ENCODE peak calls at places on chromosomes 2 and 18, in five cellular contexts. One of them, this sample, is unnamed.

GRCh38 chr2:164917296-164917903 is 37.9 kb downstream of the SLC38A11 start:
- DNase-seq in CD8-positive, alpha-beta T cell: no peak
- DNase-seq in AG04450: no peak
- DNase-seq in HCT116: peak; percentile 40
- DNase-seq in adrenal gland: peak; percentile 67
- DNase-seq in this sample: no peak

GRCh38 chr2:230219419-230220331 is at the start of gene SP110:
- DNase-seq in HCT116: peak; percentile 31
- DNase-seq in CD8-positive, alpha-beta T cell: peak; percentile 69
- DNase-seq in adrenal gland: peak; percentile 84
- DNase-seq in AG04450: peak; percentile 69
- DNase-seq in this sample: peak; percentile 79

GRCh38 chr18:22378672-22379282 is 38.9 kb downstream of the CTAGE1 start:
- DNase-seq in AG04450: no peak
- DNase-seq in adrenal gland: peak; percentile 74
- DNase-seq in HCT116: peak; percentile 39
- DNase-seq in CD8-positive, alpha-beta T cell: no peak
- DNase-seq in this sample: no peak

GRCh38 chr2:11967946-11968465 is 221.6 kb downstream of the LPIN1 start:
- DNase-seq in CD8-positive, alpha-beta T cell: no peak
- DNase-seq in HCT116: no peak
- DNase-seq in adrenal gland: peak; percentile 76
- DNase-seq in AG04450: no peak
- DNase-seq in this sample: no peak

GRCh38 chr2:191038241-191038725 is 24.3 kb upstream of the STAT1 start:
- DNase-seq in CD8-positive, alpha-beta T cell: no peak
- DNase-seq in AG04450: no peak
- DNase-seq in HCT116: no peak
- DNase-seq in adrenal gland: no peak
- DNase-seq in this sample: peak; percentile 89

GRCh38 chr2:11976090-11976489 is 229.7 kb downstream of the LPIN1 start:
- DNase-seq in CD8-positive, alpha-beta T cell: no peak
- DNase-seq in AG04450: no peak
- DNase-seq in adrenal gland: no peak
- DNase-seq in HCT116: no peak
- DNase-seq in this sample: no peak

GRCh38 chr2:124325667-124326425 is 300.8 kb downstream of the CNTNAP5 start:
- DNase-seq in CD8-positive, alpha-beta T cell: no peak
- DNase-seq in AG04450: no peak
- DNase-seq in HCT116: no peak
- DNase-seq in adrenal gland: no peak
- DNase-seq in this sample: no peak

GRCh38 chr18:37769846-37770245 is 204.2 kb upstream of the CELF4 start:
- DNase-seq in AG04450: no peak
- DNase-seq in CD8-positive, alpha-beta T cell: no peak
- DNase-seq in HCT116: no peak
- DNase-seq in adrenal gland: no peak
- DNase-seq in this sample: no peak

GRCh38 chr2:200319587-200320337 is 13.3 kb downstream of the SPATS2L start:
- DNase-seq in HCT116: no peak
- DNase-seq in AG04450: no peak
- DNase-seq in CD8-positive, alpha-beta T cell: no peak
- DNase-seq in adrenal gland: no peak
- DNase-seq in this sample: no peak

GRCh38 chr18:44841221-44841620 is 160.5 kb downstream of the SETBP1 start:
- DNase-seq in HCT116: no peak
- DNase-seq in adrenal gland: no peak
- DNase-seq in CD8-positive, alpha-beta T cell: no peak
- DNase-seq in AG04450: no peak
- DNase-seq in this sample: no peak

GRCh38 chr2:204170419-204170818 is 233.9 kb downstream of the ICOS start:
- DNase-seq in CD8-positive, alpha-beta T cell: no peak
- DNase-seq in HCT116: no peak
- DNase-seq in AG04450: no peak
- DNase-seq in adrenal gland: no peak
- DNase-seq in this sample: no peak

GRCh38 chr18:24009651-24010333 is 4.8 kb upstream of the TTC39C start:
- DNase-seq in HCT116: no peak
- DNase-seq in CD8-positive, alpha-beta T cell: no peak
- DNase-seq in AG04450: no peak
- DNase-seq in adrenal gland: no peak
- DNase-seq in this sample: no peak

GRCh38 chr2:128315829-128316776 is 2.6 kb downstream of the HS6ST1 start:
- DNase-seq in AG04450: no peak
- DNase-seq in CD8-positive, alpha-beta T cell: no peak
- DNase-seq in adrenal gland: no peak
- DNase-seq in HCT116: no peak
- DNase-seq in this sample: no peak

GRCh38 chr18:62450175-62450545 is 72.7 kb upstream of the ZCCHC2 start:
- DNase-seq in adrenal gland: no peak
- DNase-seq in AG04450: no peak
- DNase-seq in CD8-positive, alpha-beta T cell: no peak
- DNase-seq in HCT116: no peak
- DNase-seq in this sample: no peak

GRCh38 chr2:112768432-112768831 is 4.0 kb upstream of the CKAP2L start:
- DNase-seq in CD8-positive, alpha-beta T cell: no peak
- DNase-seq in AG04450: no peak
- DNase-seq in adrenal gland: no peak
- DNase-seq in HCT116: no peak
- DNase-seq in this sample: peak; percentile 18

GRCh38 chr2:191230174-191230573 is 15.0 kb upstream of the MYO1B start:
- DNase-seq in CD8-positive, alpha-beta T cell: no peak
- DNase-seq in HCT116: no peak
- DNase-seq in AG04450: no peak
- DNase-seq in adrenal gland: no peak
- DNase-seq in this sample: no peak

GRCh38 chr2:86225581-86225980 is 26.3 kb downstream of the MRPL35 start:
- DNase-seq in adrenal gland: peak; percentile 48
- DNase-seq in AG04450: no peak
- DNase-seq in CD8-positive, alpha-beta T cell: peak; percentile 23
- DNase-seq in HCT116: no peak
- DNase-seq in this sample: no peak

GRCh38 chr2:136116813-136117390 is 1.0 kb downstream of the CXCR4 start:
- DNase-seq in HCT116: no peak
- DNase-seq in CD8-positive, alpha-beta T cell: no peak
- DNase-seq in AG04450: no peak
- DNase-seq in adrenal gland: peak; percentile 37
- DNase-seq in this sample: no peak

GRCh38 chr2:199339826-199340605 is 117.7 kb downstream of the SATB2 start:
- DNase-seq in CD8-positive, alpha-beta T cell: no peak
- DNase-seq in HCT116: no peak
- DNase-seq in adrenal gland: no peak
- DNase-seq in AG04450: no peak
- DNase-seq in this sample: peak; percentile 58

GRCh38 chr18:6951336-6952090 is 166.1 kb downstream of the LAMA1 start:
- DNase-seq in AG04450: no peak
- DNase-seq in HCT116: no peak
- DNase-seq in CD8-positive, alpha-beta T cell: no peak
- DNase-seq in adrenal gland: no peak
- DNase-seq in this sample: no peak

GRCh38 chr2:230666446-230666845 is 46.2 kb upstream of the CAB39 start:
- DNase-seq in HCT116: no peak
- DNase-seq in adrenal gland: no peak
- DNase-seq in AG04450: no peak
- DNase-seq in CD8-positive, alpha-beta T cell: no peak
- DNase-seq in this sample: no peak

GRCh38 chr2:166917433-166917832 is 29.2 kb downstream of the XIRP2 start:
- DNase-seq in HCT116: no peak
- DNase-seq in AG04450: no peak
- DNase-seq in CD8-positive, alpha-beta T cell: no peak
- DNase-seq in adrenal gland: no peak
- DNase-seq in this sample: no peak

GRCh38 chr18:49500136-49500921 is 13.3 kb upstream of the C18orf32 start:
- DNase-seq in adrenal gland: no peak
- DNase-seq in CD8-positive, alpha-beta T cell: no peak
- DNase-seq in AG04450: no peak
- DNase-seq in HCT116: no peak
- DNase-seq in this sample: no peak

GRCh38 chr2:140698736-140699135 is 1432.1 kb downstream of the LRP1B start:
- DNase-seq in adrenal gland: no peak
- DNase-seq in HCT116: no peak
- DNase-seq in AG04450: no peak
- DNase-seq in CD8-positive, alpha-beta T cell: no peak
- DNase-seq in this sample: no peak

GRCh38 chr2:23518481-23519333 is 133.7 kb downstream of the KLHL29 start:
- DNase-seq in HCT116: no peak
- DNase-seq in CD8-positive, alpha-beta T cell: no peak
- DNase-seq in AG04450: no peak
- DNase-seq in adrenal gland: no peak
- DNase-seq in this sample: no peak

GRCh38 chr2:235170536-235171510 is 219.0 kb downstream of the SH3BP4 start:
- DNase-seq in AG04450: peak; percentile 13
- DNase-seq in CD8-positive, alpha-beta T cell: no peak
- DNase-seq in HCT116: peak; percentile 56
- DNase-seq in adrenal gland: no peak
- DNase-seq in this sample: peak; percentile 46

GRCh38 chr2:73838889-73839539 is 10.3 kb downstream of the STAMBP start:
- DNase-seq in AG04450: no peak
- DNase-seq in HCT116: no peak
- DNase-seq in CD8-positive, alpha-beta T cell: no peak
- DNase-seq in adrenal gland: no peak
- DNase-seq in this sample: no peak

GRCh38 chr2:144606756-144607498 is 87.0 kb upstream of the ZEB2 start:
- DNase-seq in HCT116: no peak
- DNase-seq in adrenal gland: no peak
- DNase-seq in CD8-positive, alpha-beta T cell: no peak
- DNase-seq in AG04450: no peak
- DNase-seq in this sample: no peak

GRCh38 chr2:144605232-144605631 is 85.3 kb upstream of the ZEB2 start:
- DNase-seq in CD8-positive, alpha-beta T cell: no peak
- DNase-seq in adrenal gland: no peak
- DNase-seq in AG04450: no peak
- DNase-seq in HCT116: no peak
- DNase-seq in this sample: no peak

GRCh38 chr2:144603334-144603733 is 83.4 kb upstream of the ZEB2 start:
- DNase-seq in HCT116: no peak
- DNase-seq in adrenal gland: no peak
- DNase-seq in AG04450: no peak
- DNase-seq in CD8-positive, alpha-beta T cell: no peak
- DNase-seq in this sample: no peak

DNA sequence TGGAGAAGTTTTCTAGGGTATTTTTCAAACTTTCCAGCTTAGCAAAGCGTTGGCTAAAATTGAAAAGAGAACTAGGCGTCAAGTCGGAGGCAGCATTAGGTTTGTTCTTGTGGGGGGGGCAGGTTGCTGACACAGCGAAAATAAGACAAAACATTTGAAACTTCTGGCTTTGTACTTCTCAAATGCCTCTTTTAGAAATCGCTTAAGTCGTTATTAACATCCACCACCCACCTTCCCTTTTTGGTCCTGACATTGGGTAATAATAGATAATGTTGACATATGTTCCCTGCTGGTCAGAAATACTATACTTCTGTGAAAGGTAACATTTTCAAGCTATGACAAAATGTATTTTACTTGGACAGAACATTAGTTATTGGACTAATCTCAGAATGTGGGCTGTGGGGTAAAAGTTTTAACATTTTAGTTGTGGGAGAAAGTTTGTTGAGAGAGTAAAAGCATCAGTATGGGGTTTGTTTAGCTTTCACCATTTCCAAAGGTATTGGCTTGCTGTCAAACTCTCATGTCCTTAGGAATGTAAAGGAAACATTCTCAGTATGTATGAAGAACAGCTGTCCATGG is 88.1 kb upstream of the ZEB2 start:
- DNase-seq in HCT116: no peak
- DNase-seq in adrenal gland: peak; percentile 30
- DNase-seq in AG04450: peak; percentile 52
- DNase-seq in CD8-positive, alpha-beta T cell: no peak
- DNase-seq in this sample: no peak
- TF ChIP-seq CTCF in HCT116: no peak
- TF ChIP-seq CTCF in adrenal gland: no peak
- TF ChIP-seq CTCF in AG04450: no peak
- TF ChIP-seq CTCF in CD8-positive, alpha-beta T cell: no peak
- TF ChIP-seq CTCF in this sample: no peak

DNA sequence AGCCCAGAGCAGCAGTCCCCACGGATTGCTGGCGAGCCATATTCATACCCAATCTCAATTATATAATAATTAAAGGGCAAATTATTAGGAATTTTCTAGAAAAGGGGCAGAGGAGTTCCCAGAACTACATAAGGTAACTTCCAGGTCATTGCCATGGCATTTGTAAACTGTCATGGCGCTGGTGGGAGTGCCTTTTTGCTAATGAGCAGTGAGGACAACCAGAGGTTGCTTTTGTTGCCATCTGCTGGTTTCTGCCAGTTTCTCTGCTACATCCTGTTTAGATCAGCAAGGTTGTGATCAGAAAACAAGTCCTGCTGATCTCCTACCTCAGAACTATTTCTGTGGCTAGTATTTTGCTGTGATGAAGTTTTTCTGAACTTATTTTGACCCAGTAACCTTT is 159.8 kb upstream of the PIEZO2 start:
- DNase-seq in adrenal gland: no peak
- DNase-seq in AG04450: no peak
- DNase-seq in CD8-positive, alpha-beta T cell: no peak
- DNase-seq in HCT116: peak; percentile 18
- DNase-seq in this sample: no peak
- TF ChIP-seq CTCF in adrenal gland: no peak
- TF ChIP-seq CTCF in AG04450: peak; percentile 9
- TF ChIP-seq CTCF in CD8-positive, alpha-beta T cell: no peak
- TF ChIP-seq CTCF in HCT116: peak; percentile 22
- TF ChIP-seq CTCF in this sample: peak; percentile 32

GRCh38 chr2:157279331-157279730 is 21.8 kb downstream of the GALNT5 start:
- DNase-seq in HCT116: no peak
- DNase-seq in CD8-positive, alpha-beta T cell: no peak
- DNase-seq in AG04450: no peak
- DNase-seq in adrenal gland: no peak
- DNase-seq in this sample: no peak

GRCh38 chr2:157287160-157287559 is 29.7 kb downstream of the GALNT5 start:
- DNase-seq in HCT116: no peak
- DNase-seq in CD8-positive, alpha-beta T cell: no peak
- DNase-seq in adrenal gland: no peak
- DNase-seq in AG04450: no peak
- DNase-seq in this sample: no peak

GRCh38 chr2:157281316-157281715 is 23.8 kb downstream of the GALNT5 start:
- DNase-seq in CD8-positive, alpha-beta T cell: no peak
- DNase-seq in AG04450: no peak
- DNase-seq in adrenal gland: no peak
- DNase-seq in HCT116: no peak
- DNase-seq in this sample: no peak

GRCh38 chr2:157283468-157283867 is 26.0 kb downstream of the GALNT5 start:
- DNase-seq in CD8-positive, alpha-beta T cell: no peak
- DNase-seq in adrenal gland: no peak
- DNase-seq in AG04450: no peak
- DNase-seq in HCT116: no peak
- DNase-seq in this sample: no peak
- TF ChIP-seq CTCF in CD8-positive, alpha-beta T cell: no peak
- TF ChIP-seq CTCF in adrenal gland: no peak
- TF ChIP-seq CTCF in AG04450: no peak
- TF ChIP-seq CTCF in HCT116: no peak
- TF ChIP-seq CTCF in this sample: no peak

DNA sequence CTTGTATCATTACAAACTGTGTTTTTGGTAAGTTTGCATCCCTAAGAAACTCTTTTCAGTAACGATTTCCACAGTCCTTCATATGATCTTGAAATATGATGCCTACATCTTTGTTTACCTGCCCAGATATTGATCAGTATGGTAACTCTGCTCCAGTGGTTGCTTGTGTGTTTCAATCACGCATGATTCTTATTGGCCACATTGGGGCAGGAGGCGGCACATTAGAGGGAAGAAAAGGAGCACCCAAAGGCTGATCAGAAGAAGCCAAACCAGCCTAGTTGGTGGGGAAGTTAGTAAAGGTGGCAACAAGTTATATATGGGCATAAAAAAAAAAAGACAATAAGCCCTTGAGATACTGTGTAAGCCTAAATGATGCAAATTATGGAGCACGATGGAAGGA is 158.9 kb downstream of the RHBDD1 start:
- DNase-seq in AG04450: no peak
- DNase-seq in CD8-positive, alpha-beta T cell: no peak
- DNase-seq in HCT116: peak; percentile 56
- DNase-seq in adrenal gland: no peak
- DNase-seq in this sample: no peak
- TF ChIP-seq CTCF in AG04450: no peak
- TF ChIP-seq CTCF in CD8-positive, alpha-beta T cell: no peak
- TF ChIP-seq CTCF in HCT116: peak; percentile 35
- TF ChIP-seq CTCF in adrenal gland: no peak
- TF ChIP-seq CTCF in this sample: no peak